ENCODE peak calls at places on chromosomes 4 and X, in four cellular contexts. Z is OCI-LY7, D is HFFc6, K is pancreas. G is an unnamed sample.

GRCh38 chrX:154325541-154325940 is 29.9 kb downstream of the TKTL1 start:
- DNase-seq in Z (no peak), D (no peak), K (no peak), G (no peak)

GRCh38 chr4:40446785-40447184 is 111.7 kb downstream of the CHRNA9 start:
- DNase-seq in Z (no peak), D (no peak), K (no peak), G (no peak)

GRCh38 chr4:146165840-146166239 is 9.7 kb upstream of the LSM6 start:
- DNase-seq in Z (no peak), D (peak; percentile 63), K (no peak), G (no peak)

GRCh38 chr4:30767147-30767546 is 47.0 kb downstream of the PCDH7 start:
- DNase-seq in Z (no peak), D (no peak), K (no peak), G (no peak)

GRCh38 chrX:69493193-69493592 is 10.9 kb upstream of the NALF2 start:
- DNase-seq in Z (peak; percentile 47), D (peak; percentile 4), K (peak; percentile 63), G (no peak)

GRCh38 chrX:37918168-37918567 is 70.8 kb upstream of the DYNLT3 start:
- DNase-seq in Z (no peak), D (no peak), K (no peak), G (no peak)

GRCh38 chrX:134469481-134469880 is 9.5 kb downstream of the HPRT1 start:
- DNase-seq in Z (no peak), D (peak; percentile 36), K (no peak), G (no peak)

GRCh38 chrX:13009256-13009655 is 34.3 kb downstream of the TMSB4X start:
- DNase-seq in Z (no peak), D (no peak), K (no peak), G (no peak)

GRCh38 chrX:135988245-135988644 is 3.0 kb downstream of the SLC9A6 start:
- DNase-seq in Z (no peak), D (no peak), K (no peak), G (no peak)

GRCh38 chr4:153402366-153402765 is 57.9 kb downstream of the MND1 start:
- DNase-seq in Z (no peak), D (no peak), K (no peak), G (no peak)

GRCh38 chrX:39814391-39814790 is 283.4 kb downstream of the BCOR start:
- DNase-seq in Z (peak; percentile 53), D (no peak), K (no peak), G (no peak)

GRCh38 chr4:38665846-38666490 is 2.0 kb downstream of the KLF3 start:
- DNase-seq in Z (no peak), D (no peak), K (no peak), G (no peak)

GRCh38 chr4:177546745-177547144 is 104.5 kb upstream of the AGA start:
- DNase-seq in Z (no peak), D (peak; percentile 15), K (no peak), G (no peak)

GRCh38 chr4:8685831-8686230 is 93.3 kb downstream of the CPZ start:
- DNase-seq in Z (no peak), D (no peak), K (no peak), G (no peak)

GRCh38 chr4:145679991-145680455 is at the start of gene C4orf51:
- DNase-seq in Z (no peak), D (peak; percentile 40), K (peak; percentile 9), G (no peak)

GRCh38 chr4:170623899-170624298 is 534.1 kb upstream of the AADAT start:
- DNase-seq in Z (no peak), D (no peak), K (no peak), G (no peak)

GRCh38 chr4:78661923-78662521 is 110.5 kb downstream of the ANXA3 start:
- DNase-seq in Z (peak; percentile 20), D (no peak), K (no peak), G (no peak)

GRCh38 chr4:55348436-55348835 is 2.4 kb downstream of the SRD5A3 start:
- DNase-seq in Z (no peak), D (peak; percentile 30), K (no peak), G (no peak)

GRCh38 chr4:48905363-48906015 is 1.1 kb downstream of the OCIAD2 start:
- DNase-seq in Z (no peak), D (no peak), K (peak; percentile 38), G (no peak)

GRCh38 chrX:104842646-104843045 is 276.6 kb downstream of the IL1RAPL2 start:
- DNase-seq in Z (no peak), D (no peak), K (no peak), G (no peak)

GRCh38 chr4:86834901-86835300 is 14.3 kb downstream of the SLC10A6 start:
- DNase-seq in Z (no peak), D (peak; percentile 93), K (no peak), G (no peak)

GRCh38 chr4:160110891-160111290 is 1008.0 kb downstream of the RAPGEF2 start:
- DNase-seq in Z (no peak), D (no peak), K (no peak), G (no peak)

GRCh38 chr4:25769251-25769650 is 93.5 kb downstream of the SEL1L3 start:
- DNase-seq in Z (no peak), D (no peak), K (no peak), G (no peak)

GRCh38 chr4:8292388-8293107 is 23.0 kb downstream of the HTRA3 start:
- DNase-seq in Z (no peak), D (no peak), K (no peak), G (peak; percentile 5)

GRCh38 chr4:11535333-11535732 is 106.6 kb upstream of the HS3ST1 start:
- DNase-seq in Z (no peak), D (no peak), K (no peak), G (no peak)
- TF ChIP-seq CTCF in Z (no peak), D (no peak), K (no peak), G (no peak)

GRCh38 chrX:102840871-102841705 is 96.0 kb upstream of the RAB40AL start:
- DNase-seq in Z (no peak), D (no peak), K (no peak), G (no peak)
- TF ChIP-seq CTCF in Z (peak; percentile 51), D (peak; percentile 65), K (no peak), G (no peak)

GRCh38 chr4:136400829-136401228 is 1131.5 kb downstream of the PCDH18 start:
- DNase-seq in Z (no peak), D (no peak), K (no peak), G (no peak)
- TF ChIP-seq CTCF in Z (no peak), D (no peak), K (no peak), G (no peak)

DNA sequence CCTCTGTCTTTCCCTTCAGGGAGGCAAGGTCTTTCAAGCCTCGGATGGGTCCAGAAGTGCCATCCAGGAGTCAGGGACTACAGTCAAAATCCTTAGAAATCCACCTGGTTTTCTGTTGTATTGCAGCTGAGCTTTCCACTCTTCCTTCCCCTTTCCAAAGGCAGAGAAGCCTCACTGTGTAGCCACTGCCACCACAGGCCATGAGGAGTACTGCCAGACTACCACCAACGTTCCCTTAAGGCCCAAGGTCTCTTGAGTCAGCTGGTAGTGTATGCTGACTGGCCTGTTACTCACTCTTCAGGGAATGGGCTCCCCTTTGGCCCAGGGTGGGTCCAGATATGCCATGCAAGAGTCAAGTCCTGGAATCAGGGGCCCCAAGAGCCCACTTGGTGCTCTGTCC is 1454.1 kb downstream of the PCDH19 start:
- DNase-seq in Z (no peak), D (no peak), K (no peak), G (no peak)
- TF ChIP-seq CTCF in Z (no peak), D (no peak), K (no peak), G (no peak)

GRCh38 chr4:47762376-47763266 is 75.2 kb downstream of the CORIN start:
- DNase-seq in Z (no peak), D (no peak), K (no peak), G (no peak)
- TF ChIP-seq CTCF in Z (no peak), D (no peak), K (no peak), G (no peak)

GRCh38 chr4:76624271-76624681 is 189.2 kb downstream of the SHROOM3 start:
- DNase-seq in Z (no peak), D (peak; percentile 96), K (peak; percentile 75), G (peak; percentile 59)

GRCh38 chr4:76623217-76624060 is 188.4 kb downstream of the SHROOM3 start:
- DNase-seq in Z (no peak), D (peak; percentile 58), K (no peak), G (no peak)

GRCh38 chr4:76630748-76631147 is 195.7 kb downstream of the SHROOM3 start:
- DNase-seq in Z (no peak), D (peak; percentile 55), K (no peak), G (no peak)

GRCh38 chr4:76625316-76625715 is 190.3 kb downstream of the SHROOM3 start:
- DNase-seq in Z (no peak), D (no peak), K (no peak), G (no peak)

DNA sequence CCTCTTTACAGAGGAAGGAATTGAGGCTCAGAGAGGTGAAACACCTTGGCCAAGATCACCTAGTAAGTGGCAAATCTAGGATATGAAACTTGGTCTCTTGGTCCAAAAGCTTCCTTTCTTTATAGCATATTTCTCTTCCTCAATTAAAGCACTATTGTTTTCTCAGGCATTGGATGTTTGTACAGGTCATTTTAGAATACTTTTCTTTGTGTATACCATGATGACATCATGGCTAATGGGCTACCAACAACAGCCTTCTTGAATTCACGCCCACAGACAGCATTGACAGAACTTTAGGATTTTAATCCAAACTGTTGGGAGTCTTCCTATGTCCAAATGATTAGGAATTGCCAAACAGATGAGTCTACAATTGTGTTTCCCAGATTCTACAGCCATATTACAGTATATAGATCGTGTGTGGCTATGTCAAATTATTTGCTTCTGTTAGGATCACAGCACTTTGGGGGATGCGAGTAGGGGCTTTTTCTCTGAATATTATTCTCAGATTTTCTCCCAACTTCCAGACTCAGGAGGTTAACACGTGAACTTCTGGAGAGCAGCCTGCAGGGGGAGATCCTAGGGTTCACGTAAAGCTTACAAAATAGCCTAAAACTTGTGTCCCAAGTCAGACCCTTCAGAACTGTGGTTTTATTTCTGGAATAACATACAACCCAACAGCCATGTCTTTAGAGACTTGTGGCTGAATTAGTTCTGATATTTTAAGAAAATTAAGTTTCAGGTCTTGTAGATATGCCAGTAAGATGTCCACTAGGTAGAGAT is 191.8 kb downstream of the SHROOM3 start:
- DNase-seq in Z (no peak), D (no peak), K (no peak), G (no peak)
- TF ChIP-seq CTCF in Z (peak; percentile 48), D (peak; percentile 65), K (no peak), G (no peak)

DNA sequence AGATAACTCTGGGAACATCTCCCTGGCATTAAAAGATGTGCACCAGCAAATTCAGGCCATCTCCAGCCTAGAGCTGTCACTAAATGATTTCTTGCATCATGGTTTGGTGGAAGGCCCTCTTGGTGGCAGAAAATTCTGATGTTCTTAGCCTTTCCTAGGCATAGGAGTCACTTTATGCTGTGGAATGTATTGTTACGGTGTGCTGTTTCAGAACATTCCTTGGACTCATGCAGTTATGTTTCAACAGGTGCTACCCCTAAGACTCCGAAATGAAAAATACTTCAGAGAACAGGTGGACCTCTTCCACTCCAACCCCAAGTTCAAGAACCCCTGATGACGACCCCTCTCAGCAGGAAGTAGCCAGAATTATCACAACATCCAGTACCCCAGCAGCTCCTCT is 20.3 kb upstream of the PAPSS1 start:
- DNase-seq in Z (peak; percentile 37), D (no peak), K (no peak), G (no peak)
- TF ChIP-seq CTCF in Z (peak; percentile 70), D (no peak), K (no peak), G (no peak)

GRCh38 chrX:107442914-107443527 is 6.4 kb upstream of the FRMPD3 start:
- DNase-seq in Z (no peak), D (no peak), K (no peak), G (no peak)
- TF ChIP-seq CTCF in Z (no peak), D (no peak), K (no peak), G (no peak)

GRCh38 chrX:47644557-47645091 is 5.7 kb downstream of the ELK1 start:
- DNase-seq in Z (no peak), D (peak; percentile 24), K (no peak), G (no peak)
- TF ChIP-seq CTCF in Z (no peak), D (peak; percentile 71), K (no peak), G (peak; percentile 6)

GRCh38 chr4:4480685-4481393 is 61.0 kb downstream of the STX18 start:
- DNase-seq in Z (peak; percentile 22), D (peak; percentile 36), K (no peak), G (no peak)
- TF ChIP-seq CTCF in Z (peak; percentile 84), D (peak; percentile 76), K (no peak), G (no peak)